ENCODE peak calls at places on chromosomes 11 and 22, in nine cellular contexts. O is stimulated activated CD4-positive, alpha-beta T cell treated with anti-CD3 and anti-CD28 coated beads, TNF-alpha, amount 100 ng/mL, for 1 hour; W is globus pallidus; B is NCI-H1105 treated with DMSO at 0.1 percent for 48 hours; V is LoVo; G is lower lobe of right lung; E is cardiac fibroblast; Z is HTR-8/SVneo; C is naive B cell. T is an unnamed sample.

GRCh38 chr22:37923927-37924326 is 17.8 kb downstream of the MICALL1 start:
- DNase-seq in V (no peak), G (no peak), B (no peak), Z (no peak), W (no peak), E (no peak), O (no peak), C (no peak), T (no peak)

GRCh38 chr11:8249482-8249881 is 14.2 kb downstream of the LMO1 start:
- DNase-seq in O (no peak), B (no peak), Z (no peak), C (no peak), V (no peak), W (no peak), E (no peak), G (no peak), T (no peak)

GRCh38 chr11:45097721-45098493 is 48.5 kb upstream of the PRDM11 start:
- DNase-seq in B (no peak), W (no peak), C (no peak), G (no peak), Z (no peak), V (peak), O (peak), E (peak), T (peak)

GRCh38 chr11:116610190-116610589 is 162.6 kb downstream of the BUD13 start:
- DNase-seq in B (peak), O (no peak), W (no peak), V (no peak), G (no peak), Z (no peak), E (no peak), C (no peak), T (no peak)

GRCh38 chr11:15793032-15793996 is 563.0 kb downstream of the SOX6 start:
- DNase-seq in C (no peak), E (peak), W (no peak), V (no peak), O (no peak), G (no peak), B (no peak), Z (no peak), T (no peak)

GRCh38 chr11:118714816-118715215 is 35.4 kb upstream of the TREH start:
- DNase-seq in G (no peak), B (no peak), E (no peak), C (no peak), Z (no peak), O (no peak), V (no peak), W (no peak), T (no peak)

GRCh38 chr11:115501895-115502589 is 2.2 kb downstream of the CADM1 start:
- DNase-seq in O (no peak), V (no peak), G (no peak), B (peak), Z (no peak), W (peak), C (no peak), E (no peak), T (no peak)

GRCh38 chr11:114317738-114318137 is 21.5 kb downstream of the NNMT start:
- DNase-seq in G (no peak), E (peak), W (no peak), V (no peak), Z (no peak), B (no peak), C (no peak), O (no peak), T (peak)

GRCh38 chr11:72578541-72578940 is 95.7 kb downstream of the PDE2A start:
- DNase-seq in B (no peak), O (no peak), E (no peak), W (no peak), G (no peak), Z (no peak), V (no peak), C (no peak), T (no peak)

GRCh38 chr11:130478881-130479280 is 30.4 kb downstream of the ADAMTS15 start:
- DNase-seq in O (no peak), W (no peak), C (no peak), V (no peak), G (no peak), E (peak), Z (no peak), B (no peak), T (peak)

GRCh38 chr22:23282089-23282501 is 101.8 kb downstream of the BCR start:
- DNase-seq in O (no peak), V (peak), C (no peak), W (peak), Z (peak), B (no peak), G (peak), E (peak), T (peak)

GRCh38 chr22:23038902-23039301 is 31.4 kb upstream of the GNAZ start:
- DNase-seq in O (no peak), G (no peak), W (no peak), E (no peak), Z (no peak), C (no peak), B (no peak), V (no peak), T (no peak)

GRCh38 chr11:126604461-126604860 is 249.0 kb downstream of the ST3GAL4 start:
- DNase-seq in W (no peak), B (no peak), Z (no peak), O (no peak), C (no peak), G (no peak), E (no peak), V (no peak), T (no peak)

GRCh38 chr22:19884161-19884953 is 29.7 kb upstream of the GNB1L start:
- DNase-seq in C (no peak), O (no peak), V (no peak), W (no peak), G (peak), E (no peak), B (no peak), Z (no peak), T (no peak)

GRCh38 chr22:42769574-42770447 is 49.1 kb upstream of the A4GALT start:
- DNase-seq in Z (no peak), W (no peak), G (peak), O (no peak), B (no peak), E (peak), C (peak), V (no peak), T (no peak)

GRCh38 chr11:2202071-2202899 is 30.7 kb upstream of the TH start:
- DNase-seq in Z (no peak), W (no peak), V (peak), G (peak), C (no peak), E (no peak), O (no peak), B (no peak), T (no peak)

GRCh38 chr11:68038718-68039525 is at the start of gene TCIRG1:
- DNase-seq in G (peak), E (peak), B (no peak), V (peak), O (peak), Z (no peak), W (peak), C (peak), T (peak)

GRCh38 chr22:29435236-29435635 is 3.1 kb upstream of the RFPL1 start:
- DNase-seq in W (no peak), O (no peak), E (no peak), C (no peak), Z (no peak), G (no peak), V (no peak), B (no peak), T (no peak)

GRCh38 chr11:62054484-62055121 is 69.2 kb upstream of the INCENP start:
- DNase-seq in V (peak), E (peak), B (peak), C (no peak), O (no peak), G (peak), W (peak), Z (no peak), T (no peak)

GRCh38 chr11:36456136-36456535 is 53.9 kb downstream of the TRAF6 start:
- DNase-seq in W (no peak), E (no peak), G (no peak), C (no peak), Z (no peak), V (no peak), O (no peak), B (no peak), T (no peak)

GRCh38 chr22:48342732-48343131 is 1484.9 kb downstream of the BRD1 start:
- DNase-seq in O (no peak), W (no peak), E (no peak), G (no peak), B (no peak), Z (no peak), V (no peak), C (no peak), T (no peak)

GRCh38 chr22:49586873-49587272 is 240.8 kb downstream of the BRD1 start:
- DNase-seq in B (no peak), E (no peak), V (no peak), Z (no peak), C (no peak), O (no peak), W (no peak), G (peak), T (no peak)

GRCh38 chr11:103326070-103326794 is 217.0 kb downstream of the DYNC2H1 start:
- DNase-seq in Z (peak), E (peak), O (no peak), V (peak), B (peak), W (peak), G (no peak), C (peak), T (peak)

GRCh38 chr11:94776351-94777321 is 8.5 kb downstream of the AMOTL1 start:
- DNase-seq in W (no peak), B (peak), Z (no peak), E (peak), O (no peak), C (no peak), G (peak), V (peak), T (peak)